ENCODE peak calls at places on chromosomes 5 and 9, in four cellular contexts. J is CD4-positive, alpha-beta memory T cell; V is cardiac fibroblast; F is upper lobe of right lung. O is an unnamed sample.

GRCh38 chr5:14665949-14666741 is 1.6 kb downstream of the OTULIN start:
- DNase-seq in F (peak), V (no peak), J (peak), O (no peak)

GRCh38 chr9:136660971-136661540 is 1.7 kb upstream of the EGFL7 start:
- DNase-seq in J (no peak), F (peak), V (no peak), O (no peak)

GRCh38 chr9:114016629-114017423 is 61.3 kb downstream of the AMBP start:
- DNase-seq in J (no peak), V (no peak), F (no peak), O (no peak)

GRCh38 chr9:108053555-108054061 is 564.0 kb upstream of the KLF4 start:
- DNase-seq in J (no peak), F (peak), V (peak), O (peak)

GRCh38 chr5:169876376-169876775 is 103.9 kb downstream of the INSYN2B start:
- DNase-seq in J (no peak), F (no peak), V (peak), O (peak)

GRCh38 chr5:67149933-67150523 is 46.6 kb downstream of the CD180 start:
- DNase-seq in J (no peak), F (no peak), V (peak), O (peak)

GRCh38 chr5:157799578-157799977 is 56.1 kb downstream of the LSM11 start:
- DNase-seq in V (no peak), J (no peak), F (no peak), O (no peak)

GRCh38 chr9:20462410-20462809 is 159.9 kb downstream of the MLLT3 start:
- DNase-seq in J (no peak), V (no peak), F (no peak), O (no peak)

GRCh38 chr9:135035781-135036760 is 51.4 kb upstream of the OLFM1 start:
- DNase-seq in J (no peak), F (peak), V (no peak), O (no peak)

GRCh38 chr5:110268283-110268682 is 458.2 kb downstream of the TMEM232 start:
- DNase-seq in F (no peak), J (no peak), V (no peak), O (no peak)

GRCh38 chr9:134625361-134626140 is 16.1 kb upstream of the COL5A1 start:
- DNase-seq in V (peak), F (peak), J (no peak), O (peak)

GRCh38 chr5:85017271-85017670 is 632.6 kb upstream of the EDIL3 start:
- DNase-seq in F (no peak), J (no peak), V (no peak), O (no peak)

GRCh38 chr9:103168254-103168653 is 173.1 kb downstream of the CYLC2 start:
- DNase-seq in J (no peak), F (no peak), V (no peak), O (no peak)

GRCh38 chr9:122329592-122329991 is 41.2 kb upstream of the PTGS1 start:
- DNase-seq in J (no peak), F (no peak), V (no peak), O (no peak)

GRCh38 chr5:116669261-116670049 is 94.8 kb upstream of the SEMA6A start:
- DNase-seq in F (no peak), J (no peak), V (no peak), O (no peak)

GRCh38 chr9:72703574-72703973 is 182.2 kb downstream of the TMC1 start:
- DNase-seq in F (no peak), V (no peak), J (no peak), O (peak)

GRCh38 chr5:170631471-170632195 is 127.8 kb downstream of the KCNIP1 start:
- DNase-seq in J (no peak), F (peak), V (no peak), O (no peak)

GRCh38 chr5:3142261-3143027 is 391.0 kb upstream of the IRX2 start:
- DNase-seq in J (no peak), F (no peak), V (no peak), O (no peak)

GRCh38 chr5:14299666-14300065 is 156.5 kb downstream of the TRIO start:
- DNase-seq in V (no peak), J (no peak), F (no peak), O (no peak)

GRCh38 chr5:167320019-167320418 is 971.4 kb upstream of the WWC1 start:
- DNase-seq in V (no peak), J (no peak), F (no peak), O (no peak)

GRCh38 chr9:110623462-110624025 is 44.0 kb upstream of the SVEP1 start:
- DNase-seq in F (no peak), V (peak), J (peak), O (peak)

GRCh38 chr5:10460252-10460906 is 18.7 kb downstream of the ROPN1L start:
- DNase-seq in F (no peak), J (no peak), V (no peak), O (peak)

GRCh38 chr5:56088967-56089829 is 94.4 kb upstream of the IL6ST start:
- DNase-seq in J (no peak), V (peak), F (no peak), O (peak)

GRCh38 chr5:3346111-3346820 is 249.4 kb upstream of the IRX1 start:
- DNase-seq in F (no peak), J (no peak), V (no peak), O (no peak)

GRCh38 chr5:5017827-5018559 is 122.1 kb upstream of the ADAMTS16 start:
- DNase-seq in F (no peak), V (no peak), J (no peak), O (peak)

GRCh38 chr9:93118863-93119702 is 15.0 kb downstream of the NINJ1 start:
- DNase-seq in V (no peak), J (no peak), F (peak), O (no peak)

GRCh38 chr9:100700689-100701318 is 122.9 kb downstream of the CAVIN4 start:
- DNase-seq in V (peak), F (no peak), J (no peak), O (peak)

O was measured in fibroblast of the aortic adventitia.